ENCODE peak calls at places on chromosomes 12 and 14, in four cellular contexts. One of them, this sample, is unnamed.

GRCh38 chr12:19584734-19585133 is 145.4 kb downstream of the AEBP2 start:
- DNase-seq in IMR-90: no peak
- DNase-seq in body of pancreas: no peak
- DNase-seq in uterus: no peak
- DNase-seq in this sample: no peak

GRCh38 chr14:37588956-37589737 is 5.9 kb downstream of the FOXA1 start:
- DNase-seq in IMR-90: no peak
- DNase-seq in body of pancreas: no peak
- DNase-seq in uterus: no peak
- DNase-seq in this sample: no peak

GRCh38 chr12:105393586-105393985 is 63.1 kb downstream of the C12orf75 start:
- DNase-seq in IMR-90: peak
- DNase-seq in body of pancreas: no peak
- DNase-seq in uterus: no peak
- DNase-seq in this sample: no peak

GRCh38 chr14:99261916-99262787 is 9.8 kb downstream of the BCL11B start:
- DNase-seq in IMR-90: no peak
- DNase-seq in body of pancreas: no peak
- DNase-seq in uterus: no peak
- DNase-seq in this sample: no peak

GRCh38 chr14:21025374-21026151 is 702 bp upstream of the NDRG2 start:
- DNase-seq in IMR-90: no peak
- DNase-seq in body of pancreas: peak
- DNase-seq in uterus: peak
- DNase-seq in this sample: no peak

GRCh38 chr14:77212933-77213656 is 31.5 kb downstream of the TMEM63C start:
- DNase-seq in IMR-90: no peak
- DNase-seq in body of pancreas: peak
- DNase-seq in uterus: no peak
- DNase-seq in this sample: peak

GRCh38 chr12:2959508-2960431 is 573 bp downstream of the TEAD4 start:
- DNase-seq in IMR-90: peak
- DNase-seq in body of pancreas: peak
- DNase-seq in uterus: peak
- DNase-seq in this sample: no peak

GRCh38 chr12:121800694-121801600 is 2.9 kb upstream of the SETD1B start:
- DNase-seq in IMR-90: peak
- DNase-seq in body of pancreas: peak
- DNase-seq in uterus: peak
- DNase-seq in this sample: peak

GRCh38 chr12:50353404-50353803 is 43.0 kb downstream of the FAM186A start:
- DNase-seq in IMR-90: no peak
- DNase-seq in body of pancreas: no peak
- DNase-seq in uterus: no peak
- DNase-seq in this sample: peak

GRCh38 chr12:68893201-68893600 is 39.8 kb downstream of the CPM start:
- DNase-seq in IMR-90: no peak
- DNase-seq in body of pancreas: no peak
- DNase-seq in uterus: no peak
- DNase-seq in this sample: no peak

GRCh38 chr14:88386395-88386794 is 938 bp downstream of the SPATA7 start:
- DNase-seq in IMR-90: no peak
- DNase-seq in body of pancreas: no peak
- DNase-seq in uterus: no peak
- DNase-seq in this sample: no peak

GRCh38 chr14:95389471-95390011 is 69.8 kb upstream of the CLMN start:
- DNase-seq in IMR-90: no peak
- DNase-seq in body of pancreas: peak
- DNase-seq in uterus: peak
- DNase-seq in this sample: no peak

GRCh38 chr12:119179335-119180021 is 747 bp downstream of the HSPB8 start:
- DNase-seq in IMR-90: peak
- DNase-seq in body of pancreas: peak
- DNase-seq in uterus: peak
- DNase-seq in this sample: no peak

GRCh38 chr12:62536546-62536945 is 69.9 kb downstream of the MON2 start:
- DNase-seq in IMR-90: no peak
- DNase-seq in body of pancreas: no peak
- DNase-seq in uterus: no peak
- DNase-seq in this sample: no peak

GRCh38 chr12:59839514-59839913 is 243.7 kb downstream of the SLC16A7 start:
- DNase-seq in IMR-90: peak
- DNase-seq in body of pancreas: no peak
- DNase-seq in uterus: no peak
- DNase-seq in this sample: no peak

GRCh38 chr14:97705976-97706375 is 908.8 kb downstream of the VRK1 start:
- DNase-seq in IMR-90: no peak
- DNase-seq in body of pancreas: no peak
- DNase-seq in uterus: no peak
- DNase-seq in this sample: no peak

GRCh38 chr14:103091041-103091882 is 3.3 kb upstream of the EXOC3L4 start:
- DNase-seq in IMR-90: peak
- DNase-seq in body of pancreas: peak
- DNase-seq in uterus: no peak
- DNase-seq in this sample: peak

GRCh38 chr12:15323530-15323929 is 1.2 kb downstream of the PTPRO start:
- DNase-seq in IMR-90: no peak
- DNase-seq in body of pancreas: no peak
- DNase-seq in uterus: no peak
- DNase-seq in this sample: no peak

GRCh38 chr14:105092912-105093425 is 27.7 kb upstream of the GPR132 start:
- DNase-seq in IMR-90: peak
- DNase-seq in body of pancreas: peak
- DNase-seq in uterus: peak
- DNase-seq in this sample: no peak

GRCh38 chr14:99300190-99300589 is 28.2 kb upstream of the BCL11B start:
- DNase-seq in IMR-90: no peak
- DNase-seq in body of pancreas: no peak
- DNase-seq in uterus: no peak
- DNase-seq in this sample: no peak

GRCh38 chr12:93851245-93851665 is 174.1 kb downstream of the CRADD start:
- DNase-seq in IMR-90: no peak
- DNase-seq in body of pancreas: no peak
- DNase-seq in uterus: no peak
- DNase-seq in this sample: peak

GRCh38 chr12:52487211-52487610 is 5.8 kb downstream of the KRT6A start:
- DNase-seq in IMR-90: no peak
- DNase-seq in body of pancreas: no peak
- DNase-seq in uterus: no peak
- DNase-seq in this sample: no peak

GRCh38 chr12:111636209-111636928 is 37.3 kb upstream of the ATXN2 start:
- DNase-seq in IMR-90: peak
- DNase-seq in body of pancreas: peak
- DNase-seq in uterus: peak
- DNase-seq in this sample: peak

DNA sequence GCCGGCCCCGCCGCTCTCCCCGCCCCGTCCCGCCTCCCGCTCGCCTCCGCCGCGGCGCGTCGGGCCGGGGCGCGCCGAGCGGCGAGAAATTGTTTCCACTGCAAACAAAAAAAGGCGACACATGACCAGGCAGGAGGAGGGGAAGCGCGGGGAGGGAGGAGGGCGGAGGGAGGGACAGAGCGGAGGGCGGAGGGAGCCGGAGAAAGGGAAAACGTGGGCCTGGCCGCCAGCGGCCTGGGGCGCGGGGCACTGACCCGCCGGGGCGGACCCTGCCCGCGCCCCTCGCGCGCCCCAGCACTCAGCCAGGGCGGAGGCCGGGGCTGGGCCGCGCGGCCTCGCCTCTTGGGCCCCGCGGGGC is at the start of gene FOXN3:
- DNase-seq in IMR-90: peak
- DNase-seq in body of pancreas: peak
- DNase-seq in uterus: peak
- DNase-seq in this sample: peak
- TF ChIP-seq POLR2A in IMR-90: no peak
- TF ChIP-seq POLR2A in body of pancreas: no peak
- TF ChIP-seq POLR2A in uterus: peak
- TF ChIP-seq POLR2A in this sample: no peak

GRCh38 chr12:112937741-112938719 is at the start of gene OAS3:
- DNase-seq in IMR-90: peak
- DNase-seq in body of pancreas: peak
- DNase-seq in uterus: peak
- DNase-seq in this sample: peak
- TF ChIP-seq POLR2A in IMR-90: no peak
- TF ChIP-seq POLR2A in body of pancreas: no peak
- TF ChIP-seq POLR2A in uterus: no peak
- TF ChIP-seq POLR2A in this sample: no peak

GRCh38 chr12:117188121-117188665 is 2.1 kb downstream of the FBXO21 start:
- DNase-seq in IMR-90: no peak
- DNase-seq in body of pancreas: no peak
- DNase-seq in uterus: no peak
- DNase-seq in this sample: no peak

GRCh38 chr12:117190210-117190781 is at the start of gene FBXO21:
- DNase-seq in IMR-90: peak
- DNase-seq in body of pancreas: peak
- DNase-seq in uterus: peak
- DNase-seq in this sample: peak

GRCh38 chr12:117189725-117190209 is 503 bp downstream of the FBXO21 start:
- DNase-seq in IMR-90: peak
- DNase-seq in body of pancreas: peak
- DNase-seq in uterus: peak
- DNase-seq in this sample: peak

GRCh38 chr12:117192057-117192456 is 1.8 kb upstream of the FBXO21 start:
- DNase-seq in IMR-90: no peak
- DNase-seq in body of pancreas: no peak
- DNase-seq in uterus: no peak
- DNase-seq in this sample: peak

DNA sequence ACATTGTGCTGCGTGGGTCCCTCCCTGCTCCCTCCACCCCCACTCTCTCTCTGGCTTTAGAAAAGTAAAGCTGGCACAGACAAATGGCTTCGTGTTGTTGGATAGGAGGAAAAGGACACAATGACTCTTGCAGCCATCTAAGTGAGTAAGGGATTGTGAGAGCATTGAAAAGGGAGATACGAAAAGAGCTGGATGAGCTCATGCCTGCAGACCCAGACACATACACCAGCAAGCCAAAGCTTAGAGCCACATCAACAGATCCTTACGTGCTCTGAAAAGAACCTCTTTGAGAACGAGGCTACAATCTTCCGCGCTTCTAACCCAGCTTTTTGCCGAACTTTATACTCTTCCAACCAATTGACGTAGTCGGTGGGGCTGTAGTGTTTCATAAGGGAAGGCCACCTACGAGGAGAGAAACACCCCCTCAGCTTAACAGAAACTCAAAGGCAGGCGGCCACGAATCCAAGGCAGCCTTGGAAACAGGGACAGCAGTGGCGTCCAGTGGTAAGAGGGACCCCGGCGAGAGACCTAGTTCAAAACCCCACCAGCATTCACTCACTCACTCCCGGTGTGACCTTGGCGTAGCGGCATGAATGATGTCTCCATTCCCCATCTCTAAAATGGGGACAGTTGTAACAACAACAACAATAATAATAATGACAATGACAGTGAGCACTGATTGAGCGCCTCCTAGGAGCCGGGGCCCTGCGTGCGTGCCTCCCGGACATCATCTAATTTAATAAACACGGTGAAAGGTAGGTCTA is 1.1 kb downstream of the FBXO21 start:
- DNase-seq in IMR-90: peak
- DNase-seq in body of pancreas: no peak
- DNase-seq in uterus: peak
- DNase-seq in this sample: no peak
- TF ChIP-seq POLR2A in IMR-90: no peak
- TF ChIP-seq POLR2A in body of pancreas: no peak
- TF ChIP-seq POLR2A in uterus: no peak
- TF ChIP-seq POLR2A in this sample: no peak

DNA sequence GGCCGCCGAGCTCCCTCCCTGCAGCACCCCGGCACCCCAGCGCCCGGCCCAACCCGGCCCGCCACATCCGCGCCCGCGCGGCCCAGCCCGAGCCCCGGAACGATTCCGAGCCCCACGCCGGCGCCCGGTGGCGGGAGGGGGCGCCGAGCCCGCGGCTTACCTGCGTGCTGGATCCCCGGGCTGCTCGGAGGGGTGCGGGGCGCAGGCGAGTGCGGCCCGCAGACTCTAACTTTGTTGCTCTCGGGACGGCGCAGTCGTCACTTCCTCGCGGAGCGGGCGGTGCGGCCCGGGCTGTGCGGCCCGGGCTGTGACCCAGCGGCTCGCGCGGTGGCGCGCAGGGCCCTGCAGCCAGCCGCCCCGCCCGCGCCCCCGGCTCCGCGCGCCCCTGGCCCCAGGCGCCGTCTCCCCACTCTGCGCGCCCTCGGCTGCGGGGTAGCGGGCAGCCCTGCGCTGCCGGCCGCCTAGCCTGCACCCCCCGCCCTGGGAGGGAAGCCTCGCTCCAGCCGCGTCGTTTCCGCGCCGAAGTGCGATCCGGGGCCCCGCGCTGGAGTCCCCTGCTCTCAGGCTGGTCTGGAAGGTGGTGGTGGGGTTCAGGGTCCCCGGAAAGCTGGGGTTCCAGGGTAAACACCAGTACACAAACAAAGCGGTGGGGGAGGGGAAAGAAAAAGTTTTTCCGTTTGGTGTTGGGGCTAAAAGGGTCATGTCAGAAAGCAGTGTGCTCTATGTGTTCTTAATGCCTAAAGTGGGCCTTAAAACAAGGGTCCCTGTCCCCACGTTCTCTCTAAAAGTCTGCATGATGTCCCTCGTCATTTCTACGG is 64.5 kb upstream of the PTGR2 start:
- DNase-seq in IMR-90: peak
- DNase-seq in body of pancreas: peak
- DNase-seq in uterus: peak
- DNase-seq in this sample: peak
- TF ChIP-seq POLR2A in IMR-90: no peak
- TF ChIP-seq POLR2A in body of pancreas: peak
- TF ChIP-seq POLR2A in uterus: no peak
- TF ChIP-seq POLR2A in this sample: peak

This sample was measured in NB4.